ENCODE peak calls at places on chromosomes 11 and 22, in five cellular contexts. Z is PC-3, A is GM23338, H is mesenchymal stem cell, T is neuronal stem cell. B is an unnamed sample. For H3K27me3, the result is how much of the 10 kb centered on the place peaks cover.

GRCh38 chr11:690738-691633 is 4.0 kb downstream of the DEAF1 start:
- DNase-seq in Z (no peak), A (no peak), H (no peak), T (no peak), B (no peak)

GRCh38 chr22:29855611-29856181 is 17.6 kb upstream of the ASCC2 start:
- DNase-seq in Z (no peak), A (no peak), H (no peak), T (no peak), B (no peak)

GRCh38 chr11:102762414-102762813 is 18.0 kb downstream of the MMP10 start:
- DNase-seq in Z (peak), A (no peak), H (peak), T (no peak), B (no peak)

GRCh38 chr11:1693327-1694063 is 3.5 kb upstream of the KRTAP5-6 start:
- DNase-seq in Z (peak), A (peak), H (peak), T (peak), B (peak)

GRCh38 chr11:82356316-82356715 is 377.3 kb downstream of the FAM181B start:
- DNase-seq in Z (no peak), A (no peak), H (no peak), T (no peak), B (no peak)

GRCh38 chr11:1460994-1461805 is 25.4 kb downstream of the MOB2 start:
- DNase-seq in Z (no peak), A (no peak), H (no peak), T (no peak), B (no peak)

GRCh38 chr11:35393093-35393492 is 26.3 kb downstream of the SLC1A2 start:
- DNase-seq in Z (no peak), A (no peak), H (no peak), T (no peak), B (no peak)

GRCh38 chr11:103257360-103257759 is 148.1 kb downstream of the DYNC2H1 start:
- DNase-seq in Z (peak), A (peak), H (peak), T (no peak), B (no peak)

GRCh38 chr11:119933164-119933563 is 204.2 kb upstream of the NECTIN1 start:
- DNase-seq in Z (no peak), A (no peak), H (no peak), T (no peak), B (no peak)

GRCh38 chr22:29263791-29264216 is 4.0 kb downstream of the RHBDD3 start:
- DNase-seq in Z (no peak), A (no peak), H (no peak), T (no peak), B (no peak)

GRCh38 chr22:49554741-49555140 is 272.9 kb downstream of the BRD1 start:
- DNase-seq in Z (no peak), A (no peak), H (no peak), T (no peak), B (no peak)

GRCh38 chr22:38298312-38299000 is 18.8 kb downstream of the CSNK1E start:
- DNase-seq in Z (peak), A (peak), H (peak), T (no peak), B (no peak)

GRCh38 chr11:46345131-46345597 is 2.1 kb upstream of the DGKZ start:
- DNase-seq in Z (no peak), A (peak), H (no peak), T (no peak), B (no peak)

GRCh38 chr11:126419801-126420729 is 64.6 kb downstream of the ST3GAL4 start:
- DNase-seq in Z (no peak), A (no peak), H (peak), T (no peak), B (no peak)

GRCh38 chr11:13962562-13963168 is at the start of gene SPON1:
- DNase-seq in Z (no peak), A (peak), H (peak), T (peak), B (no peak)

GRCh38 chr22:35835267-35835997 is 117.8 kb downstream of the APOL5 start:
- DNase-seq in Z (peak), A (no peak), H (peak), T (no peak), B (no peak)

GRCh38 chr22:32079110-32080089 is 36.3 kb downstream of the SLC5A1 start:
- DNase-seq in Z (peak), A (peak), H (peak), T (no peak), B (peak)

GRCh38 chr11:83538286-83538685 is 252.1 kb upstream of the CCDC90B start:
- DNase-seq in Z (no peak), A (no peak), H (no peak), T (no peak), B (no peak)

GRCh38 chr22:35186492-35186891 is 70.8 kb upstream of the HMGXB4 start:
- DNase-seq in Z (no peak), A (no peak), H (no peak), T (no peak), B (no peak)

GRCh38 chr11:72179804-72180396 is 12.0 kb upstream of the FOLR1 start:
- DNase-seq in Z (no peak), A (no peak), H (no peak), T (no peak), B (no peak)

GRCh38 chr11:28526406-28526751 is 418.2 kb downstream of the METTL15 start:
- DNase-seq in Z (no peak), A (peak), H (peak), T (no peak), B (no peak)

GRCh38 chr22:50529416-50530279 is at the start of gene TYMP:
- DNase-seq in Z (peak), A (peak), H (peak), T (no peak), B (no peak)

GRCh38 chr22:42978453-42979103 is 36.4 kb downstream of the PACSIN2 start:
- DNase-seq in Z (peak), A (no peak), H (no peak), T (peak), B (no peak)

GRCh38 chr11:94150056-94150455 is 21.4 kb downstream of the PANX1 start:
- DNase-seq in Z (no peak), A (no peak), H (no peak), T (no peak), B (no peak)

GRCh38 chr11:77503006-77503405 is 29.1 kb upstream of the PAK1 start:
- DNase-seq in Z (peak), A (no peak), H (no peak), T (no peak), B (no peak)

GRCh38 chr22:26579331-26579886 is 10.5 kb downstream of the TPST2 start:
- DNase-seq in Z (no peak), A (no peak), H (no peak), T (no peak), B (no peak)

GRCh38 chr11:56577621-56578020 is at the start of gene OR5M10:
- DNase-seq in Z (no peak), A (no peak), H (no peak), T (no peak), B (no peak)
- H3K27me3 ChIP-seq in Z (under half), A (under half), H (under half), T (under half), B (under half)

DNA sequence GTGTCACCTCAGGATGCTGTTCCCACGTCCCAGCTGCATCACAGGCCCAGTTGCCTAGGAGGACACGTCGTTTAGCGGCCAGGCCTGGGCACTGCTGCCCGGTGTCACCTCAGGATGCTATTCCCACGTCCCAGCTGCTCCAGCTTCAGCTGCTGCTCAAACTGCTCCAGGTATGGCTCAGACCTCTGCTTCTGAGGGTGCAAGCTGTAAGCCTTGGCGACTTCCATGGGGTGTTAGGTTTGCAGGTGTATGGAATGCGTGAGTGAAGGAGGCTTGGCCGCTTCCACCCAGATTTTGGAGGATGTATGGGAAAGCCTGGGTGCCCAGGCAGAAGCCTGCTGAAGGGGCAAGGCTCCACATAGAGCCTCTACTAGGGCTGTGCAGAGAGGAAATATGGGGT is 205.3 kb upstream of the B3GAT1 start:
- DNase-seq in Z (no peak), A (no peak), H (no peak), T (no peak), B (no peak)
- H3K27me3 ChIP-seq in Z (under half), A (under half), H (under half), T (under half), B (under half)

DNA sequence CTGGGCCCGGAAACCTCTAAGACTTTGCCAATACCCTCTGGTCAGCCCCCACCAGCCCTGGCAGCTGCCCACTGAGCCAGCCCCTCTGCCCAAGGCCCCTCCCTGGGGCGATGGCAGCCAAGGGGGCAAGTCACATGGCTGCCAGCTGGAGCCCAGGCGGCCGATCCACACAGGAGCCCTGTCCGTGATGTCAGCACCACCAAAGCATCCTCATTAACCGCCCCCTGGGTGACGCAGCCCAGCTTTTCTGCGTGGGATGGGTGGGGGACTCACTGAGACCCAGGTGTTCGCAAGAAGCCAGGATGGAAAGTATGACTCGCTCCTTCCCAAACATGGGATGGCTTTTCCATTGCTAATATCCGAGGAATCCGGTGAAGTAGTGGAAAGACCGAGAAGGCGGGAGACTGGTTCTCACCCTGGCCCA is 46.6 kb upstream of the WNT7B start:
- DNase-seq in Z (no peak), A (no peak), H (peak), T (no peak), B (peak)
- H3K27me3 ChIP-seq in Z (under half), A (under half), H (under half), T (under half), B (under half)

DNA sequence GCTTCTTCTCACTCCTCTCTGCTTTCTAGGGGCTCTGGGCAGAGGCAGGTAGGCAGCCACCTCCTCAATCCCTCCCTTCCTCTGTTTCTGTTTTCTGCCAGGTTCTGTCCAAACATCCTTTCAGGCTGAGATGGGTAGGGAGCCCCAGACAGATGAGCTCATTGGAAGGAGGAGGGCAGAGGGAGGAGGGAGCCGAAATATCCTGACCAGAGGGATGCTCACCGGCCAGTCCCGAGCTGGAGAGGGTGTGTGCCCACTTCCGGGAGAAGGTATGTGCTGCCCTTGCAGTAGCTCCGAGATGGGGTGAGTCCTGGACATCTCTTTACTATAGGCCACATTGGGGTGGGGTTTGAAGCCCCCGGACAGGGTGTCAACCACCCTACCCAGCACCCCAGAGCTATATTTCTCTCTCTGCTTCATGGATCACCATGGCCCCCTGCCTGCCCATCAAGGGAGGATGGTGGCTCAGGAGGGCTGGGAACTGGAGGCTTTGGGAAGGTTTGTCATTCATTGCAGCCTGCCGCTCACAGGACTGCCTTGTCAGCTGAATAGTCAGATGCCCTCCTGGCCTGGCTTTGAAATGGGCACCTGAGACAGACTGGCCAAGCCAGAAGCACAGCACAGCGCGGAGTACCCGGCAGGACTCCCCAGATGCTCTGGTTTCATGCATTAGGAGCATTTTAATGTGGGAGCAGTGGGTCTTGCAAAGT is 4.7 kb upstream of the SCN4B start:
- DNase-seq in Z (no peak), A (no peak), H (no peak), T (no peak), B (no peak)
- H3K27me3 ChIP-seq in Z (half or more), A (half or more), H (half or more), T (under half), B (half or more)

DNA sequence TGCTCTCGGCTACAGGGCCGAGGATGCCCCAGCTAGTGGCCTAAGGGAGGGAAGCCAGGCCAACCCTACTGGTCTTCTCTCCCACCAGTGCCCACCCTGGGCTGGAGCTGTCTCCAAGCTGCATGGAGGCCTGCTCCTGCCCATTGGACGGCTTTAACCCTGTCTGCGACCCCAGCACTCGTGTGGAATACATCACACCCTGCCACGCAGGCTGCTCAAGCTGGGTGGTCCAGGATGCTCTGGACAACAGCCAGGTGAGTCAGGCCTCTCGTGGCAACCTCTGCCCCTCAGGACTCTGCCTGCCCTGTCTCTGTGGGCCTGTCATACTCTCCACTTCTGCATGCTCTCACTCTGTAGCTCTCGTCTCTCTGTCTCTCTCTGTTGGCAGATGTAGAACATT is 44.1 kb upstream of the TPBGL start:
- DNase-seq in Z (no peak), A (no peak), H (peak), T (no peak), B (no peak)
- H3K27me3 ChIP-seq in Z (half or more), A (under half), H (under half), T (under half), B (half or more)

GRCh38 chr22:46376096-46376495 is 40.6 kb downstream of the TRMU start:
- DNase-seq in Z (no peak), A (no peak), H (no peak), T (no peak), B (no peak)
- H3K27me3 ChIP-seq in Z (under half), A (under half), H (under half), T (under half), B (under half)

GRCh38 chr11:121649798-121650197 is 197.0 kb upstream of the SORL1-AS1 start:
- DNase-seq in Z (peak), A (no peak), H (peak), T (no peak), B (no peak)
- H3K27me3 ChIP-seq in Z (under half), A (under half), H (under half), T (under half), B (under half)

B was measured in AG04450.